ENCODE peak calls at places on chromosomes 12 and 14, in five cellular contexts. P, U, C, Q and O are unnamed samples.

GRCh38 chr12:53231859-53232640 is at the start of gene RARG:
- DNase-seq in U (no peak), Q (no peak), P (peak), C (no peak), O (peak)

GRCh38 chr12:47868041-47868440 is 36.8 kb downstream of the VDR start:
- DNase-seq in C (no peak), U (no peak), P (no peak), Q (no peak), O (peak)

GRCh38 chr12:75877588-75878381 is 153.8 kb downstream of the PHLDA1 start:
- DNase-seq in P (peak), U (no peak), C (no peak), Q (no peak), O (peak)

GRCh38 chr12:10182662-10183061 is 3.8 kb downstream of the TMEM52B start:
- DNase-seq in P (peak), Q (no peak), U (no peak), C (no peak), O (peak)

GRCh38 chr14:92531151-92531873 is 17.7 kb downstream of the RIN3 start:
- DNase-seq in Q (no peak), C (no peak), U (no peak), P (no peak), O (no peak)

GRCh38 chr12:102824218-102824835 is 92.7 kb downstream of the PAH start:
- DNase-seq in C (peak), Q (peak), U (no peak), P (peak), O (peak)

GRCh38 chr12:5807538-5808219 is 137.4 kb downstream of the ANO2 start:
- DNase-seq in Q (no peak), C (no peak), P (no peak), U (no peak), O (no peak)

GRCh38 chr12:120693848-120694247 is 6.9 kb downstream of the MLEC start:
- DNase-seq in Q (no peak), P (no peak), U (no peak), C (no peak), O (no peak)

GRCh38 chr12:108511633-108512540 is 3.2 kb upstream of the FICD start:
- DNase-seq in C (peak), P (peak), U (no peak), Q (peak), O (peak)

GRCh38 chr14:39682563-39682962 is 250.3 kb upstream of the FBXO33 start:
- DNase-seq in P (no peak), U (no peak), Q (no peak), C (no peak), O (no peak)

GRCh38 chr12:124456652-124457152 is 110.7 kb downstream of the NCOR2 start:
- DNase-seq in U (no peak), C (no peak), P (no peak), Q (peak), O (no peak)

GRCh38 chr12:122310636-122311035 is 44.3 kb upstream of the VPS33A start:
- DNase-seq in C (no peak), P (no peak), U (no peak), Q (no peak), O (no peak)

GRCh38 chr12:29796823-29797263 is 13.1 kb upstream of the TMTC1 start:
- DNase-seq in C (no peak), P (peak), Q (no peak), U (peak), O (peak)

GRCh38 chr14:68554231-68554630 is 238.6 kb downstream of the ZFP36L1 start:
- DNase-seq in U (no peak), P (no peak), Q (no peak), C (no peak), O (no peak)

GRCh38 chr14:73825551-73826188 is 26.0 kb upstream of the PTGR2 start:
- DNase-seq in U (peak), Q (peak), C (peak), P (peak), O (peak)

GRCh38 chr14:93219103-93219726 is 12.2 kb downstream of the UBR7 start:
- DNase-seq in C (no peak), P (peak), U (no peak), Q (no peak), O (peak)

GRCh38 chr14:103111297-103111981 is 11.8 kb upstream of the TNFAIP2 start:
- DNase-seq in C (no peak), Q (no peak), P (no peak), U (no peak), O (no peak)

GRCh38 chr12:94172973-94173372 is 24.6 kb downstream of the PLXNC1 start:
- DNase-seq in P (peak), Q (no peak), C (no peak), U (peak), O (peak)

GRCh38 chr12:107884769-107885694 is 110.5 kb downstream of the ASCL4 start:
- DNase-seq in U (peak), P (peak), C (no peak), Q (peak), O (peak)

GRCh38 chr14:61110683-61111082 is 129.6 kb downstream of the SLC38A6 start:
- DNase-seq in Q (no peak), U (no peak), C (no peak), P (no peak), O (no peak)

GRCh38 chr12:110256780-110257431 is 24.1 kb upstream of the ATP2A2 start:
- DNase-seq in Q (no peak), P (peak), U (no peak), C (peak), O (peak)

GRCh38 chr12:68611094-68611818 is 557 bp downstream of the RAP1B start:
- DNase-seq in C (peak), U (peak), P (peak), Q (peak), O (peak)

GRCh38 chr12:89203144-89203543 is 149.2 kb downstream of the DUSP6 start:
- DNase-seq in C (no peak), Q (no peak), P (no peak), U (no peak), O (no peak)

GRCh38 chr12:122646568-122647220 is 56.5 kb downstream of the HCAR2 start:
- DNase-seq in C (no peak), U (peak), Q (no peak), P (peak), O (peak)

GRCh38 chr12:56716933-56717880 is 7.9 kb downstream of the NACA start:
- DNase-seq in U (no peak), P (no peak), C (no peak), Q (no peak), O (no peak)

GRCh38 chr12:105561981-105562726 is 231.7 kb downstream of the C12orf75 start:
- DNase-seq in C (peak), P (peak), U (no peak), Q (no peak), O (peak)
- TF ChIP-seq CTCF in C (no peak), P (peak), U (no peak), Q (no peak), O (no peak)

DNA sequence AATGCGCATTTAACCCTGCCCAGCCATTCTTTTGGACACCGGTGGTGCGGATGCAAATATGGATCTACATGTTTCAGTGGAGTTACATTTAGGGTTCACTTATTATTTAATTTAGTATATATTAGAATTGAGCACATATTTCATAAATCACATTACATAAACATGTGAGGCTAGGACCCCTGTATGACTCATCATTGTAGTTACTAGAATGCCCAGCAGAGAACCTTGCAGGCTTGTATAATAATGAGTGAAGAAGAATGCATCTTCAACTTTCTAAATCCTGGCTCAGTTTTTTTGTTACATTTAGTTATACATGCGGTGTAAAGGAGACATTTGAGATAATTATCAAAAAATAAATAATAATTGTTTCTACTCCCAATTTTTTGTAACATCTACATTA is 369.0 kb downstream of the ATP23 start:
- DNase-seq in C (no peak), Q (no peak), P (peak), U (no peak), O (peak)
- TF ChIP-seq CTCF in C (no peak), Q (no peak), P (peak), U (no peak), O (peak)

GRCh38 chr14:55131782-55132181 is 2.7 kb downstream of the LGALS3 start:
- DNase-seq in P (peak), Q (no peak), U (no peak), C (peak), O (peak)

GRCh38 chr14:55136241-55136640 is 7.2 kb downstream of the LGALS3 start:
- DNase-seq in C (no peak), U (no peak), P (no peak), Q (no peak), O (peak)

GRCh38 chr14:55130194-55130550 is 1.1 kb downstream of the LGALS3 start:
- DNase-seq in U (no peak), C (no peak), Q (no peak), P (peak), O (peak)

GRCh38 chr14:55136868-55137785 is 8.1 kb downstream of the LGALS3 start:
- DNase-seq in U (peak), Q (no peak), P (peak), C (peak), O (peak)

GRCh38 chr14:55133416-55133815 is 4.4 kb downstream of the LGALS3 start:
- DNase-seq in P (no peak), U (no peak), C (no peak), Q (no peak), O (no peak)
- TF ChIP-seq CTCF in P (no peak), U (no peak), C (peak), Q (no peak), O (no peak)

GRCh38 chr12:112418596-112419268 is at the start of gene PTPN11:
- DNase-seq in C (peak), Q (peak), U (peak), P (peak), O (peak)
- TF ChIP-seq CTCF in C (peak), Q (peak), U (peak), P (peak), O (no peak)

DNA sequence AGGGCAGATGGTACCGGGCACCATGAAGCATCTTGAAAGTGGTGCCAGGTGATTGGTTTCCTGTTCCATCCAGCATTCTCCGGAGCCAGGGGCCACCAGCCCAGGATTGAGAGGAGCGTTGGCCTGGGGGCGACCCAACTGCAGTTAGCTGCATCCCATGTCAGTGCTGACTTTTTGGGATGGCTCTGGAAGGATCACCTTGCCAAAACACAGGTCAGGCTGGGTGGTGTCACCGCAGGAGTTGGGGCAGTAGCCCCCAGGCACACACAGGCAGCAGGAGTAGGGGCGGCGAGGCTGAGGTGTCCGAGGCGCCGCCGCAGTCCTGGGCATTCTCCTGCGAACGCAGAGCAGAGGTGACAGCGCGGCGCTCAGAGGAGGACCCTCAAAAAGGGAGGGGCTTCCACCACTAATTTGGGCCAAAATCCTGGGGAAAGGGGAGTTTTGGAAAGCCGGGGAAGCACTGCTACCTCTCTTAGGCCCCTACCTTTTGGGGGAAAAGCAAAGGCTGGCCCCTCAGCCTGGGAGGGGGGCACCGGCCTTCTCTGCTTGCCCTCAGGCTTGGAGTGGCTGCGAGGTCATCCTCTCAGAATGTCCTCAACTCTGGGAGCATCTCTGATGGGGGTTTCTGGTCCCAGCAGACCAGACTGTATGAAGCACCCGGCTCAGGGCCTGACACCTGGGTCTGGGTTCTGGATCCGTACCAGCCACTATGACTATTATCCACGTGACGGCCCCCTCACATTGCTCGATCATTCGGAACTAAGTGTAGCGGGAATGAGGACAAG is 26.7 kb upstream of the LRTM2 start:
- DNase-seq in C (peak), U (no peak), Q (no peak), P (no peak), O (no peak)
- TF ChIP-seq CTCF in C (no peak), U (no peak), Q (no peak), P (no peak), O (no peak)

GRCh38 chr14:35121026-35121886 is 534 bp downstream of the PPP2R3C start:
- DNase-seq in Q (no peak), C (no peak), P (peak), U (no peak), O (peak)

GRCh38 chr14:35122696-35123387 is 490 bp downstream of the PRORP start:
- DNase-seq in C (no peak), P (peak), Q (no peak), U (no peak), O (peak)

GRCh38 chr14:35123388-35123703 is 994 bp downstream of the PRORP start:
- DNase-seq in P (no peak), Q (no peak), U (no peak), C (no peak), O (no peak)

GRCh38 chr14:35121887-35122695 is at the start of the genes PPP2R3C and PRORP:
- DNase-seq in P (peak), Q (peak), U (peak), C (peak), O (peak)

GRCh38 chr14:35124127-35124526 is 1.8 kb downstream of the PRORP start:
- DNase-seq in Q (no peak), U (no peak), C (no peak), P (no peak), O (no peak)
- TF ChIP-seq CTCF in Q (no peak), U (no peak), C (no peak), P (no peak), O (no peak)

DNA sequence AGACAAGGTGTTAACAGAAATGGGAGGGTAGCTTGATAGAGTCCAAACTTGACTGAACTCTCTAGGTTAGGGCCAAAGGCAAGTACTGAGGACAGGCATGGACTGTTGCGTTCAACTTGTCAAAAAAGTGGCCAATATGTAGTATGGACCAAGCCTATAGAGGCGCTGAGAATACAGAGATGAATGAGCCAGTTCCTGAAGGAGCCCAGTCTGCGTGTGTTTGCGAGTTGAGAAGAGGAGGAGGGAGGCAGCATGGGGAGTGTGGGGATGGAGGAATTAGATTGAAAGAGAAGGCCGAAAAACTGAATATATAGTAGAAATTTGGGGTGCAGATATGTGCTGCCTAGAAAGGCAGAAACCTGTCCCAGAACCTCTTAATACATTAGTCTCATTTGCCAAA is 412.4 kb downstream of the PCNX1 start:
- DNase-seq in P (no peak), C (no peak), U (no peak), Q (no peak), O (peak)
- TF ChIP-seq CTCF in P (no peak), C (no peak), U (no peak), Q (no peak), O (no peak)

GRCh38 chr12:71867131-71867530 is 27.6 kb downstream of the TBC1D15 start:
- DNase-seq in U (no peak), P (no peak), C (no peak), Q (no peak), O (no peak)

GRCh38 chr12:71870409-71870808 is 30.9 kb downstream of the TBC1D15 start:
- DNase-seq in C (no peak), P (peak), U (no peak), Q (no peak), O (no peak)

GRCh38 chr12:71871116-71871515 is 31.6 kb downstream of the TBC1D15 start:
- DNase-seq in Q (no peak), P (peak), U (no peak), C (no peak), O (peak)

GRCh38 chr12:71865166-71865713 is 25.7 kb downstream of the TBC1D15 start:
- DNase-seq in U (peak), C (no peak), Q (no peak), P (peak), O (peak)

GRCh38 chr12:71865757-71866536 is 26.4 kb downstream of the TBC1D15 start:
- DNase-seq in U (no peak), C (no peak), P (no peak), Q (no peak), O (no peak)
- TF ChIP-seq CTCF in U (no peak), C (no peak), P (no peak), Q (no peak), O (no peak)

GRCh38 chr14:81392052-81392451 is 8.1 kb downstream of the STON2 start:
- DNase-seq in Q (no peak), P (no peak), C (no peak), U (no peak), O (no peak)
- TF ChIP-seq CTCF in Q (no peak), P (no peak), C (no peak), U (no peak), O (no peak)

GRCh38 chr12:57815177-57816000 is 3.1 kb downstream of the AVIL start:
- DNase-seq in C (no peak), U (no peak), Q (no peak), P (no peak), O (no peak)
- TF ChIP-seq CTCF in C (no peak), U (no peak), Q (no peak), P (no peak), O (peak)